ENCODE peak calls at places on chromosomes 4 and X, in six cellular contexts. C, A, M, F, Q and E are unnamed samples.

GRCh38 chrX:129769467-129770154 is 10.1 kb upstream of the SASH3 start:
- DNase-seq in M (peak), F (no peak), C (no peak), Q (no peak), A (no peak), E (peak)

GRCh38 chrX:151984328-151984727 is 9.9 kb upstream of the GABRE start:
- DNase-seq in C (no peak), M (no peak), Q (peak), F (peak), A (peak), E (peak)

GRCh38 chr4:26330186-26330787 is 9.5 kb downstream of the RBPJ start:
- DNase-seq in M (no peak), A (peak), Q (peak), F (peak), C (peak), E (peak)

GRCh38 chr4:13248621-13249298 is 235.4 kb downstream of the RAB28 start:
- DNase-seq in Q (peak), M (no peak), A (no peak), C (no peak), F (peak), E (peak)

GRCh38 chr4:134499074-134499473 is 297.5 kb upstream of the PABPC4L start:
- DNase-seq in M (no peak), A (no peak), Q (no peak), F (no peak), C (no peak), E (no peak)

GRCh38 chr4:138910201-138910913 is 105.2 kb upstream of the NOCT start:
- DNase-seq in A (no peak), C (peak), M (no peak), F (no peak), Q (no peak), E (no peak)

GRCh38 chrX:101958139-101958538 is 26.3 kb upstream of the ZMAT1 start:
- DNase-seq in Q (no peak), M (no peak), C (no peak), A (no peak), F (no peak), E (no peak)

GRCh38 chr4:118834070-118834469 is 1.9 kb downstream of the SEC24D start:
- DNase-seq in Q (no peak), A (no peak), M (no peak), C (no peak), F (no peak), E (no peak)

GRCh38 chrX:40098264-40099045 is 697 bp upstream of the BCOR start:
- DNase-seq in M (no peak), Q (no peak), A (peak), F (peak), C (peak), E (peak)

GRCh38 chr4:112379306-112379705 is 82.1 kb downstream of the ALPK1 start:
- DNase-seq in F (no peak), C (no peak), Q (no peak), M (no peak), A (no peak), E (no peak)

GRCh38 chr4:22859318-22859717 is 166.6 kb downstream of the GBA3 start:
- DNase-seq in A (no peak), M (no peak), Q (no peak), F (no peak), C (no peak), E (no peak)

GRCh38 chr4:124018383-124019317 is 622.1 kb downstream of the SPRY1 start:
- DNase-seq in F (no peak), M (peak), C (no peak), A (peak), Q (peak), E (peak)

GRCh38 chr4:155552180-155552579 is 114.5 kb upstream of the GUCY1A1 start:
- DNase-seq in A (no peak), F (no peak), Q (no peak), C (no peak), M (no peak), E (no peak)

GRCh38 chr4:82774711-82775171 is 23.9 kb downstream of the SCD5 start:
- DNase-seq in M (no peak), Q (no peak), F (no peak), A (no peak), C (no peak), E (no peak)

GRCh38 chr4:185031611-185032010 is 13.3 kb downstream of the HELT start:
- DNase-seq in F (no peak), A (no peak), C (no peak), Q (no peak), M (no peak), E (no peak)

GRCh38 chr4:122003335-122003734 is 51.5 kb upstream of the TRPC3 start:
- DNase-seq in F (peak), A (peak), M (peak), C (peak), Q (peak), E (peak)

GRCh38 chrX:128365523-128365922 is 313.3 kb upstream of the ACTRT1 start:
- DNase-seq in F (no peak), M (no peak), C (no peak), Q (peak), A (no peak), E (peak)

GRCh38 chr4:74794341-74794801 is at the start of gene BTC:
- DNase-seq in Q (peak), F (peak), C (peak), A (no peak), M (no peak), E (no peak)

GRCh38 chr4:71453516-71453915 is 114.7 kb downstream of the SLC4A4 start:
- DNase-seq in M (no peak), F (no peak), A (no peak), Q (no peak), C (no peak), E (no peak)

GRCh38 chr4:125639182-125639621 is 324.4 kb downstream of the FAT4 start:
- DNase-seq in Q (no peak), F (no peak), C (no peak), M (no peak), A (no peak), E (no peak)
- TF ChIP-seq MYC in Q (no peak), F (no peak), C (no peak), M (no peak), A (no peak), E (no peak)

GRCh38 chr4:101393256-101393655 is 45.9 kb upstream of the PPP3CA start:
- DNase-seq in C (peak), Q (peak), M (no peak), A (no peak), F (no peak), E (no peak)
- TF ChIP-seq MAX in C (no peak), Q (no peak), M (no peak), A (no peak), F (no peak), E (no peak)

GRCh38 chr4:108155373-108155772 is 13.4 kb downstream of the LEF1 start:
- DNase-seq in M (no peak), A (no peak), C (no peak), Q (no peak), F (peak), E (peak)
- TF ChIP-seq MYC in M (no peak), A (no peak), C (no peak), Q (no peak), F (no peak), E (no peak)

DNA sequence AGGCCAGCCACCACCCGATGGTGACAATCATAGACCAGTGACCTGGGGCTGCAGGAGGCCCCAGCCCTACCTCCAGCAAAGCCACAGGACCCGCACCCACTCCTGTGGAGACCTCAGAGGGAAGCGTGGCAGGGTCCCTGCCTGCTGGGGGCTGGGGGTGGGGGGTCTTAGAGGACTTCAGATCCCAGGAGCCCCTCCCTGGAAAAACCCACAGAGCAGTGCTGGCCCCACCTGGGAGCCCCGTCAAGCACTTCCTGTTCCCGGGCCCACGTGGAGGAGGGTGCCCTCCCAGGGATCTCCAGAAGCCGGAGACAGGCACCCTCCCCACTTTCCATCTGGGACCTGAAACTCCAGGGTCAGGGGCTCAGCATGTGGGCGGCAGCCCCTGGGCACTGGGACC is 31.9 kb downstream of the TACC3 start:
- DNase-seq in C (no peak), Q (no peak), F (no peak), M (no peak), A (no peak), E (no peak)
- TF ChIP-seq MAX in C (no peak), Q (no peak), F (peak), M (no peak), A (no peak), E (no peak)

GRCh38 chrX:2266445-2267349 is 234.1 kb downstream of the DHRSX start:
- DNase-seq in C (no peak), F (no peak), M (no peak), Q (no peak), A (no peak), E (no peak)

GRCh38 chrX:2262679-2263055 is 238.1 kb downstream of the DHRSX start:
- DNase-seq in M (no peak), C (no peak), A (no peak), F (no peak), Q (no peak), E (no peak)

GRCh38 chrX:2264179-2265030 is 236.4 kb downstream of the DHRSX start:
- DNase-seq in Q (no peak), M (no peak), C (no peak), F (no peak), A (no peak), E (no peak)

GRCh38 chrX:2267890-2268289 is 232.9 kb downstream of the DHRSX start:
- DNase-seq in A (no peak), Q (no peak), F (no peak), M (no peak), C (no peak), E (no peak)

GRCh38 chrX:2261838-2262678 is 238.7 kb downstream of the DHRSX start:
- DNase-seq in A (no peak), M (no peak), F (no peak), C (no peak), Q (no peak), E (no peak)
- TF ChIP-seq MYC in A (no peak), M (no peak), F (no peak), C (no peak), Q (no peak), E (no peak)

GRCh38 chr4:188417181-188417580 is 277.9 kb downstream of the TRIML1 start:
- DNase-seq in A (no peak), M (no peak), C (no peak), F (no peak), Q (peak), E (peak)

GRCh38 chr4:188428935-188429334 is 289.7 kb downstream of the TRIML1 start:
- DNase-seq in C (peak), A (no peak), M (no peak), Q (no peak), F (no peak), E (no peak)

GRCh38 chr4:188423039-188423438 is 283.8 kb downstream of the TRIML1 start:
- DNase-seq in F (no peak), A (no peak), C (peak), M (no peak), Q (no peak), E (no peak)
- TF ChIP-seq MAX in F (no peak), A (no peak), C (no peak), M (no peak), Q (no peak), E (no peak)

DNA sequence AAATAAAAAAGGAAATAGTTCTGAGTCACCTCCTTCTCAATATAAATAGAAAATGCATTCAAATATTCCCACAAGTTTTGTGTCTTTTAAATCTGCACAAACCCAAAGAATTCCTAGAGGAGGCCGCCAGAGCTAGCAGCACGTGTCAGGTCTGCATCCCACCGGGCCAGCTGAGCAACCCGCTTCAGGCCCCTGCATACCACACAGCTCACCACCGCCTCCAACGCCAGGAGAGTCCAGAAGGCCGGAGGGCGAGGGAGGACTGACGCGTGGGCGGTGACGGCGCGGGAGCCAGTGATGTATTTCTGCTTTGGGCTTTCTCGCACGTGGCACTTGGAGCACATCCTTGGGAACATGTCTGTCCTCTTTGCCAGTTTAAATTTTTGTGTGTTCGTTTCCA is 61.9 kb upstream of the CLDN34 start:
- DNase-seq in Q (no peak), M (no peak), C (no peak), F (no peak), A (peak), E (no peak)
- TF ChIP-seq MYC in Q (no peak), M (no peak), C (no peak), F (no peak), A (no peak), E (no peak)

GRCh38 chrX:55149242-55149641 is 60.4 kb downstream of the PAGE2 start:
- DNase-seq in C (no peak), Q (no peak), A (peak), M (no peak), F (no peak), E (no peak)

DNA sequence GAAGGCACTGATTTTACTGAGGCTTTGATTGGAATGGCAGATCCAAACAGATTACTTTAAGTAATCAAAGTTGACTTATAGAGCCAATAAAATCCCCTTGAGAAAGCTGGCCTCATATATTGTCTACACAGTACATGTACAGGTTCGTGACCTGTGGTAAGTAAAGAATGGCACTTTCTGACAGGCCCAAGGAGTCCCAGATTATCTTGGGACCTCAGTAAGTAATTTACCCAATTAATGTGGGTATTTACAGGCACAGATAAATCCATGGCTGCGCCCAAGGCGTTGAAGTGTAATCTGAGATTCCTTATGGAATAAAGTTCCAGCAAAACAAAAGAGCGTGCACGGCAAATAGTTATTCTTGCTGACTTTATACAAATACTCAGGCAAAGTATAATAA is 62.4 kb downstream of the PAGE2 start:
- DNase-seq in C (no peak), F (no peak), M (no peak), A (no peak), Q (no peak), E (no peak)
- TF ChIP-seq MAX in C (no peak), F (no peak), M (no peak), A (no peak), Q (no peak), E (no peak)

DNA sequence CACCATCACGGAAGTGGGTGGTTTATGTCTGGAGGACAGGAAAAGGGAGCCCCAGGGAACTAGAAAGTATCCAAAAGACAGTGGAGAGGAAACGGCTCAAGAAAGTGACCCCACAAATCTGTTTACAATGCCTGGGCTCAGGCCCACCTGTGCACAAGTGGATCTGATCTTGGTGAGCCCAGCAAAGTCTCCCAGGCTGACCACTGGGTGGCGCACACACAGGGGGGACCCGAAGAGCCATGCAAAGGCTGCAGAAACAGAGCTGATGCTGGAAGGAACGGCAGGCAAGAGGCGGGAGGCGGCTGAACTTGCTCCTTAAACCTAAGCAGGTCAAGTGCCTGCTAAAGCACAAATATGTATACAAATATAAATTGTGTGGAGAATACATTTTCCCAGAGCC is 9.6 kb downstream of the HAUS7 start:
- DNase-seq in A (peak), C (peak), F (peak), Q (peak), M (no peak), E (peak)
- TF ChIP-seq MYC in A (no peak), C (no peak), F (no peak), Q (no peak), M (no peak), E (no peak)